ENCODE peak calls at places on chromosomes 4 and X, in six cellular contexts. R is AG04450, Z is breast epithelium, W is PC-9, A is uterus, K is ovary. P is an unnamed sample.

GRCh38 chrX:143854006-143854405 is 29.9 kb upstream of the UBE2NL start:
- DNase-seq in A (no peak), R (no peak), K (no peak), Z (no peak), W (peak; percentile 48), P (peak; percentile 40)

GRCh38 chr4:121226362-121226761 is 62.2 kb upstream of the TNIP3 start:
- DNase-seq in R (no peak), Z (peak; percentile 22), W (no peak), A (no peak), K (no peak), P (no peak)

GRCh38 chr4:40195182-40196177 is 1.4 kb upstream of the RHOH start:
- DNase-seq in K (no peak), Z (no peak), R (no peak), W (no peak), A (no peak), P (no peak)

GRCh38 chrX:48631376-48632090 is 34.2 kb downstream of the WDR13 start:
- DNase-seq in A (peak; percentile 83), W (peak; percentile 84), Z (peak; percentile 64), R (peak; percentile 81), K (peak; percentile 88), P (peak; percentile 95)

GRCh38 chrX:10900585-10901289 is 210.4 kb upstream of the HCCS start:
- DNase-seq in W (no peak), R (no peak), K (no peak), A (no peak), Z (no peak), P (peak; percentile 76)

GRCh38 chr4:25938251-25939186 is 24.5 kb downstream of the SMIM20 start:
- DNase-seq in Z (no peak), W (no peak), A (no peak), K (no peak), R (no peak), P (peak; percentile 72)

GRCh38 chr4:43242611-43243010 is 350.1 kb downstream of the GRXCR1 start:
- DNase-seq in A (no peak), R (no peak), Z (no peak), K (no peak), W (no peak), P (peak; percentile 72)

GRCh38 chrX:66012094-66012534 is 27.8 kb downstream of the VSIG4 start:
- DNase-seq in A (no peak), R (no peak), W (no peak), Z (no peak), K (no peak), P (no peak)

GRCh38 chrX:12026481-12026880 is 111.8 kb upstream of the FRMPD4 start:
- DNase-seq in R (no peak), W (no peak), Z (no peak), A (no peak), K (no peak), P (no peak)

GRCh38 chrX:120794525-120794975 is 81.1 kb downstream of the CT47B1 start:
- DNase-seq in W (peak; percentile 73), A (no peak), K (no peak), R (no peak), Z (no peak), P (peak; percentile 75)

GRCh38 chr4:37717575-37717974 is 31.4 kb upstream of the RELL1 start:
- DNase-seq in R (peak; percentile 64), W (no peak), K (no peak), A (no peak), Z (no peak), P (peak; percentile 83)

GRCh38 chr4:119310826-119311225 is 11.1 kb downstream of the FABP2 start:
- DNase-seq in W (no peak), K (no peak), A (no peak), Z (no peak), R (no peak), P (no peak)

GRCh38 chr4:79408063-79408462 is at the start of gene GK2:
- DNase-seq in K (no peak), W (no peak), R (no peak), A (no peak), Z (no peak), P (no peak)

GRCh38 chr4:161936625-161937133 is 227.1 kb downstream of the FSTL5 start:
- DNase-seq in A (no peak), R (no peak), K (no peak), Z (no peak), W (peak; percentile 87), P (peak; percentile 25)

GRCh38 chr4:147862043-147862692 is 130.3 kb downstream of the ARHGAP10 start:
- DNase-seq in K (no peak), W (no peak), A (no peak), Z (no peak), R (no peak), P (no peak)

GRCh38 chrX:124280294-124280902 is 52.1 kb upstream of the TEX13D start:
- DNase-seq in W (no peak), Z (no peak), K (no peak), R (no peak), A (no peak), P (no peak)

GRCh38 chr4:123555500-123556273 is 159.1 kb downstream of the SPRY1 start:
- DNase-seq in A (peak; percentile 85), W (peak; percentile 90), Z (peak; percentile 87), K (peak; percentile 88), R (peak; percentile 21), P (peak; percentile 97)

GRCh38 chr4:3862640-3863420 is 96.6 kb downstream of the ADRA2C start:
- DNase-seq in W (no peak), A (no peak), Z (no peak), R (no peak), K (no peak), P (no peak)

GRCh38 chrX:82648062-82648461 is 860.0 kb upstream of the POU3F4 start:
- DNase-seq in W (no peak), Z (no peak), R (no peak), K (no peak), A (no peak), P (no peak)

GRCh38 chr4:2940267-2941137 is 22.7 kb downstream of the NOP14 start:
- DNase-seq in A (no peak), R (no peak), Z (peak; percentile 15), K (peak; percentile 17), W (no peak), P (no peak)

GRCh38 chrX:101287402-101287801 is 3.7 kb downstream of the TAF7L start:
- DNase-seq in W (no peak), R (peak; percentile 11), A (no peak), K (no peak), Z (no peak), P (peak; percentile 65)

GRCh38 chrX:56068274-56068758 is 163.8 kb upstream of the KLF8 start:
- DNase-seq in Z (no peak), A (no peak), K (no peak), R (no peak), W (no peak), P (no peak)

GRCh38 chrX:131821945-131822622 is 201.0 kb upstream of the STK26 start:
- DNase-seq in K (peak; percentile 84), Z (peak; percentile 82), R (no peak), W (no peak), A (peak; percentile 77), P (peak; percentile 95)

GRCh38 chr4:110163327-110164070 is 34.9 kb downstream of the ELOVL6 start:
- DNase-seq in A (no peak), Z (no peak), K (no peak), W (peak; percentile 90), R (no peak), P (peak; percentile 88)

GRCh38 chrX:71454222-71454621 is 78.7 kb upstream of the OGT start:
- DNase-seq in Z (no peak), W (no peak), A (no peak), K (no peak), R (no peak), P (peak; percentile 4)

GRCh38 chr4:79598801-79599200 is 190.8 kb upstream of the GK2 start:
- DNase-seq in Z (peak; percentile 23), R (no peak), W (no peak), K (no peak), A (no peak), P (no peak)

GRCh38 chr4:174554329-174554728 is 32.0 kb upstream of the HPGD start:
- DNase-seq in A (no peak), W (no peak), Z (no peak), R (no peak), K (no peak), P (peak; percentile 6)

GRCh38 chr4:174550541-174550940 is 28.3 kb upstream of the HPGD start:
- DNase-seq in W (no peak), A (no peak), K (no peak), Z (no peak), R (no peak), P (no peak)

GRCh38 chr4:174555793-174556630 is 33.7 kb upstream of the HPGD start:
- DNase-seq in Z (no peak), R (no peak), W (no peak), K (no peak), A (no peak), P (no peak)

GRCh38 chr4:174549696-174550095 is 27.4 kb upstream of the HPGD start:
- DNase-seq in Z (no peak), A (no peak), W (no peak), K (no peak), R (no peak), P (peak; percentile 24)

GRCh38 chr4:174553828-174554227 is 31.5 kb upstream of the HPGD start:
- DNase-seq in R (no peak), K (no peak), Z (no peak), W (no peak), A (no peak), P (peak; percentile 84)
- H3K4me3 ChIP-seq in R (no peak overlapping the region), K (no peak overlapping the region), Z (no peak overlapping the region), W (no peak overlapping the region), A (no peak overlapping the region), P (no peak overlapping the region)

GRCh38 chr4:6955261-6955911 is 45.8 kb downstream of the TBC1D14 start:
- DNase-seq in Z (peak; percentile 53), W (peak; percentile 94), A (peak; percentile 8), R (no peak), K (no peak), P (no peak)

GRCh38 chr4:6957148-6957520 is 47.5 kb downstream of the TBC1D14 start:
- DNase-seq in Z (no peak), A (no peak), R (peak; percentile 24), K (no peak), W (no peak), P (no peak)

GRCh38 chr4:6956434-6957147 is 47.0 kb downstream of the TBC1D14 start:
- DNase-seq in R (no peak), A (no peak), K (no peak), W (no peak), Z (no peak), P (no peak)

GRCh38 chr4:6957994-6958393 is 48.4 kb downstream of the TBC1D14 start:
- DNase-seq in K (no peak), W (no peak), R (no peak), Z (no peak), A (no peak), P (no peak)

DNA sequence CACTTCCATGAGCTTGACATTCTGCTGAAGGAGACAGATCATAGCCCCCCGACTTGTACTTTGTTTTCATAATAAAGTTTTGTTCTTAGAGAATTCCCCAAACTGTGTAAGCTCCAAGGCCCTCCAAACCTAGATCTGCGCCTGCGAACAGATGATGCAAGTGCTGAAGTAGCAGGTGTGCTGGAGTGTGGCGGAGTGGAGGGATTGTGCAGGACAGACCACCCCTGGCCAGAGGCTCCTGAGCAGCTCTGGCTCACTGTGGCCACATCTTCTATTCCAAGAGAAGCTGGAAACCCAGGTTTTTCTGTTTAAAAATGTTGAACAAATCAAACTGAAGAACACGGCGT is 46.4 kb downstream of the TBC1D14 start:
- DNase-seq in K (no peak), W (no peak), R (no peak), Z (no peak), A (no peak), P (no peak)
- H3K4me3 ChIP-seq in K (no peak overlapping the region), W (peak overlapping the region; percentile 29), R (no peak overlapping the region), Z (no peak overlapping the region), A (no peak overlapping the region), P (no peak overlapping the region)

GRCh38 chrX:129577877-129578276 is 37.8 kb downstream of the OCRL start:
- DNase-seq in A (no peak), W (no peak), K (no peak), R (no peak), Z (no peak), P (no peak)
- H3K4me3 ChIP-seq in A (no peak overlapping the region), W (no peak overlapping the region), K (no peak overlapping the region), R (no peak overlapping the region), Z (no peak overlapping the region), P (no peak overlapping the region)

GRCh38 chrX:619451-619811 is 11.2 kb upstream of the SHOX start:
- DNase-seq in A (no peak), W (no peak), K (no peak), R (no peak), Z (no peak), P (no peak)
- H3K4me3 ChIP-seq in A (no peak overlapping the region), W (no peak overlapping the region), K (no peak overlapping the region), R (no peak overlapping the region), Z (no peak overlapping the region), P (no peak overlapping the region)